ENCODE peak calls at places on chromosomes 16 and 17, in eight cellular contexts. V is caudate nucleus, E is breast epithelium, L is AG04450, A is GM23248, K is cardiac muscle cell, J is A549, Z is neuronal stem cell. M is an unnamed sample.
A peak's percentile ranks its signal among the peaks of the same experiment; 100 is the strongest.

GRCh38 chr17:41067281-41067680 is 1.6 kb upstream of the KRTAP2-4 start:
- DNase-seq in V (no peak), E (no peak), L (peak; percentile 41), A (peak; percentile 31), K (no peak), J (no peak), Z (no peak), M (no peak)

GRCh38 chr16:88804552-88805339 is 1.2 kb downstream of the CDT1 start:
- DNase-seq in V (no peak), E (no peak), L (no peak), A (peak; percentile 40), K (no peak), J (peak; percentile 36), Z (no peak), M (no peak)

GRCh38 chr16:49786926-49787557 is 68.9 kb downstream of the ZNF423 start:
- DNase-seq in V (peak; percentile 54), E (no peak), L (no peak), A (no peak), K (no peak), J (no peak), Z (no peak), M (no peak)

GRCh38 chr16:17072104-17072503 is 398.7 kb downstream of the XYLT1 start:
- DNase-seq in V (no peak), E (no peak), L (no peak), A (peak; percentile 66), K (no peak), J (no peak), Z (no peak), M (peak; percentile 42)

GRCh38 chr17:28384281-28385036 is 13.0 kb downstream of the SARM1 start:
- DNase-seq in V (no peak), E (no peak), L (no peak), A (peak; percentile 67), K (peak; percentile 48), J (no peak), Z (no peak), M (no peak)

GRCh38 chr17:44198721-44199552 is 747 bp downstream of the ATXN7L3 start:
- DNase-seq in V (peak; percentile 23), E (peak; percentile 64), L (no peak), A (peak; percentile 76), K (peak; percentile 81), J (peak; percentile 85), Z (peak; percentile 65), M (no peak)

GRCh38 chr16:84740596-84741071 is 40.8 kb downstream of the USP10 start:
- DNase-seq in V (no peak), E (no peak), L (no peak), A (peak; percentile 42), K (no peak), J (no peak), Z (no peak), M (no peak)

GRCh38 chr16:8694795-8695194 is 20.4 kb downstream of the ABAT start:
- DNase-seq in V (no peak), E (no peak), L (no peak), A (no peak), K (no peak), J (no peak), Z (no peak), M (no peak)

GRCh38 chr17:56786989-56787482 is 46.7 kb downstream of the C17orf67 start:
- DNase-seq in V (no peak), E (peak; percentile 57), L (peak; percentile 91), A (peak; percentile 96), K (no peak), J (peak; percentile 27), Z (no peak), M (peak; percentile 94)

GRCh38 chr17:9987779-9988585 is 82.9 kb upstream of the RCVRN start:
- DNase-seq in V (no peak), E (no peak), L (no peak), A (peak; percentile 54), K (peak; percentile 61), J (peak; percentile 66), Z (peak; percentile 41), M (no peak)

GRCh38 chr16:50816901-50817555 is 75.1 kb downstream of the CYLD start:
- DNase-seq in V (no peak), E (no peak), L (no peak), A (no peak), K (no peak), J (no peak), Z (no peak), M (no peak)

GRCh38 chr16:84686702-84687298 is 13.0 kb upstream of the USP10 start:
- DNase-seq in V (no peak), E (peak; percentile 27), L (no peak), A (no peak), K (peak; percentile 19), J (no peak), Z (no peak), M (no peak)

GRCh38 chr16:58306327-58306726 is 11.5 kb upstream of the PRSS54 start:
- DNase-seq in V (no peak), E (no peak), L (no peak), A (peak; percentile 38), K (no peak), J (no peak), Z (no peak), M (peak; percentile 29)

GRCh38 chr17:46805771-46806170 is 12.7 kb downstream of the WNT3 start:
- DNase-seq in V (no peak), E (no peak), L (no peak), A (no peak), K (no peak), J (no peak), Z (no peak), M (no peak)
- H3K27ac ChIP-seq in V (no peak overlapping the region), E (no peak overlapping the region), L (no peak overlapping the region), A (no peak overlapping the region), K (no peak overlapping the region), J (no peak overlapping the region), Z (no peak overlapping the region), M (no peak overlapping the region)

GRCh38 chr16:69935278-69935711 is 15.8 kb upstream of the CLEC18A start:
- DNase-seq in V (no peak), E (no peak), L (no peak), A (no peak), K (no peak), J (no peak), Z (no peak), M (no peak)
- H3K27ac ChIP-seq in V (no peak overlapping the region), E (no peak overlapping the region), L (no peak overlapping the region), A (no peak overlapping the region), K (no peak overlapping the region), J (no peak overlapping the region), Z (no peak overlapping the region), M (no peak overlapping the region)

GRCh38 chr17:4533522-4534502 is 21.4 kb downstream of the MYBBP1A start:
- DNase-seq in V (peak; percentile 94), E (no peak), L (no peak), A (peak; percentile 16), K (no peak), J (no peak), Z (no peak), M (no peak)

GRCh38 chr17:4531988-4532736 is 23.0 kb downstream of the MYBBP1A start:
- DNase-seq in V (no peak), E (no peak), L (no peak), A (no peak), K (no peak), J (no peak), Z (no peak), M (no peak)

GRCh38 chr17:4529533-4530152 is 25.5 kb downstream of the MYBBP1A start:
- DNase-seq in V (no peak), E (no peak), L (no peak), A (no peak), K (no peak), J (no peak), Z (no peak), M (no peak)

GRCh38 chr17:4532860-4533521 is 22.2 kb downstream of the MYBBP1A start:
- DNase-seq in V (no peak), E (no peak), L (no peak), A (no peak), K (no peak), J (no peak), Z (no peak), M (no peak)

DNA sequence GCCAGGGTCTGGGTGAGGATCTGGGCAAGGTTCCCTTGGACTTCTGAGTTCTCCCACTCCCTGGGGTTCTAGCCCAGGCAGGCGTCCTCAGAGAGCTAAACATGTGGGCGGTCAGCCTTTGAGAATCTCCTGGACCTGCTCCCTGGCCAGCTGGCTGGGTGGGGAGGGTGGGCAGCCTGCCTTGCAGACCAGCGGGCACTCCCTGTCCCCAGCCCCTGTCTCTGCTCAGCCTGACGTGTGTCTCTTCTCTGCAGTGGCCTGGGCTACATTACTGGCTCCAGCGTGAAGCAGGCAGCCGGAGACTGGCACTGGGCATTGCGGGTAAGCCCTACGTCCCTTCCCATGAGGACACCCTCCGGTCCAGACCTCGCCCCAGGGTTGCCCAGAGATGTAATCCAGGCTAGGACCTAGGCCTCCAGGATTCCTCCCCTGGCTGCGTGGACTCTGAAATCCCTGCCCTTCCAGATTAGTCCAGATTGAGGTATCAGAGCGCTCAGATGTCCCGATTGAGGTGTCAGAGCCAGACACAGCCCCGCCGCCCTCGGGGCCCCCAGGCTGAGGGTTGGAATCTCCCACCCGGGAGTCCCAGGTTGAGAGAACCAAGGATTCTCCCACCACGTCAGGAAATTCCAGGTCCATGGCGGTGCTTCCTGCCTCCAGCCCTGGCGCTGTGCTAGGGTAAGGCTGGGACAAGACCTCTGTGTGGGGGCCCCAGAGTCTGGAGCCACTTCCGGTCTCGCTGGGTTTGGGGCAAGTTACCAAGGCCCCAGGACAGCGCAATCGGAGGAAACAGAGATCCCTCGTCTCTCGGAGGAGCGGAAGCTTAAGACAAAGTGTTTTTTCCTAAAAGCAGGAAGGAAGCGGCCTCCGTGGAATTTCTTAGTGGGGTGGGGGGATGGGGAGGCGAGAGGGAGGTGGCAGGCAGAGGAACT is 24.1 kb downstream of the MYBBP1A start:
- DNase-seq in V (no peak), E (no peak), L (no peak), A (no peak), K (no peak), J (no peak), Z (no peak), M (no peak)
- H3K27ac ChIP-seq in V (peak overlapping the region; percentile 99), E (peak overlapping the region; percentile 58), L (no peak overlapping the region), A (no peak overlapping the region), K (no peak overlapping the region), J (no peak overlapping the region), Z (no peak overlapping the region), M (no peak overlapping the region)

GRCh38 chr16:19703218-19703617 is 14.8 kb downstream of the KNOP1 start:
- DNase-seq in V (no peak), E (no peak), L (no peak), A (no peak), K (no peak), J (no peak), Z (no peak), M (no peak)

GRCh38 chr16:19699472-19699871 is 18.6 kb downstream of the KNOP1 start:
- DNase-seq in V (no peak), E (no peak), L (no peak), A (no peak), K (no peak), J (no peak), Z (no peak), M (no peak)

GRCh38 chr16:19700319-19700781 is 17.7 kb downstream of the KNOP1 start:
- DNase-seq in V (no peak), E (peak; percentile 63), L (no peak), A (peak; percentile 73), K (no peak), J (peak; percentile 81), Z (no peak), M (no peak)

GRCh38 chr16:19698480-19699465 is 19.3 kb downstream of the KNOP1 start:
- DNase-seq in V (no peak), E (no peak), L (no peak), A (peak; percentile 79), K (no peak), J (no peak), Z (no peak), M (no peak)

DNA sequence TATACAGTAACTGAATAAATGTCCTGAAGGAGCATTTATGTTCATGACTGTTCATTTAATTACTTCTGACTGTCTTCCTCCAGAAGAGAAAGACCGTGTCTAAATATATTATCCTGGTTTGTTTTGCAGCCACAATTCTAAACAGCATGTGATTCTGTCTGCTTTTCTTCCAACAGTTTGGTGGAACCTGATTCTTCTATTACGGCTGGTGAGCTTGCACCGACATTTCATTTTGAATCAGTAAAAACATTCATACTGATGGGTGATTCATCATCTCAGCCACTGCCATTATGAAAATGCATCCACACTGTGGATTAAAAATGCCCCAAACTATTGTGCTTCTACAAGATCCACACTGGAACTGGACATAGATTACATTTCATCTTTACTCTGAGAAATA is 16.9 kb downstream of the KNOP1 start:
- DNase-seq in V (no peak), E (no peak), L (no peak), A (peak; percentile 43), K (no peak), J (no peak), Z (no peak), M (no peak)
- H3K27ac ChIP-seq in V (peak overlapping the region; percentile 90), E (peak overlapping the region; percentile 22), L (peak overlapping the region; percentile 24), A (peak overlapping the region; percentile 64), K (no peak overlapping the region), J (peak overlapping the region; percentile 71), Z (no peak overlapping the region), M (no peak overlapping the region)